ENCODE peak calls at places on chromosome 19, in four cellular contexts. I is K562, P is HepG2, V is GM12878. K is an unnamed sample.

GRCh38 chr19:14006085-14006765 is at the start of gene RFX1:
- DNase-seq in P (peak), V (peak), I (peak), K (peak)

GRCh38 chr19:4909172-4909896 is at the start of gene UHRF1:
- DNase-seq in V (no peak), P (peak), I (peak), K (peak)

GRCh38 chr19:39070888-39071287 is 13.3 kb upstream of the ACP7 start:
- DNase-seq in I (no peak), P (no peak), V (no peak), K (no peak)

GRCh38 chr19:33194527-33194883 is 375 bp downstream of the LRP3 start:
- DNase-seq in P (no peak), V (no peak), I (no peak), K (no peak)

GRCh38 chr19:39083983-39084731 is at the start of gene ACP7:
- DNase-seq in I (peak), P (no peak), V (no peak), K (no peak)

GRCh38 chr19:3095375-3096191 is 1.4 kb downstream of the GNA11 start:
- DNase-seq in P (peak), V (no peak), I (no peak), K (peak)

GRCh38 chr19:11090264-11091032 is 1.2 kb downstream of the LDLR start:
- DNase-seq in P (peak), V (peak), I (peak), K (peak)

GRCh38 chr19:49114630-49115363 is 627 bp downstream of the LIN7B start:
- DNase-seq in I (peak), V (no peak), P (peak), K (peak)

GRCh38 chr19:9323557-9323918 is 441 bp upstream of the ZNF559 start:
- DNase-seq in V (peak), I (peak), P (peak), K (peak)

GRCh38 chr19:49801966-49802661 is 11.0 kb downstream of the FUZ start:
- DNase-seq in I (peak), P (no peak), V (no peak), K (peak)

DNA sequence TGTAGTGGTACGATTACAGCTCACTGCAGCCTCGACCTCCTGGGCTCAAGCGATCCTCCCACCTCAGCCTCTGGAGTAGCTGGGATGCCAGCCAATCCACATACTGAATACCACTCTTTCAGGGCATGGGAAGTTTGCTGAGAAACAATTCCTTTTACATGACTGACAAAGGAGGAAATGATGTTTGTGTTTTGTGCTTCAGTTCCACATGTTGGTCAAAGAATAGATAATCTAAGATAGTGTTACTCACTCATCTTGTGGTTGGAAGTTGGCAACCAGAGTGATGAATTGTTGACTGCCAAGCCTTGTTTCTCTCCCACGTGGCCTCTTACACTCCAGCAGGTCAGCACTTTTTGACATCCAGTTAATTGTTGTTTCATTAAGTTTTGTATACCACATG is 7.6 kb downstream of the MBD3L2B start:
- DNase-seq in V (peak), I (no peak), P (no peak), K (no peak)
- TF ChIP-seq FOXK2 in V (no peak), I (no peak), P (no peak), K (no peak)

GRCh38 chr19:30202060-30202600 is 170.1 kb upstream of the ZNF536 start:
- DNase-seq in I (no peak), V (no peak), P (no peak), K (no peak)
- TF ChIP-seq FOXK2 in I (no peak), V (no peak), P (no peak), K (no peak)

GRCh38 chr19:17497149-17497798 is 14.2 kb upstream of the PGLS start:
- DNase-seq in P (no peak), I (no peak), V (no peak), K (no peak)
- TF ChIP-seq FOXK2 in P (no peak), I (no peak), V (no peak), K (no peak)

GRCh38 chr19:19460258-19460731 is 54.8 kb downstream of the GATAD2A start:
- DNase-seq in I (no peak), V (no peak), P (no peak), K (no peak)

GRCh38 chr19:19463348-19464117 is 51.8 kb downstream of the TSSK6 start:
- DNase-seq in I (no peak), V (no peak), P (no peak), K (no peak)

GRCh38 chr19:19460761-19461265 is 54.5 kb downstream of the TSSK6 start:
- DNase-seq in V (no peak), I (no peak), P (no peak), K (no peak)

GRCh38 chr19:19461306-19461670 is 54.1 kb downstream of the TSSK6 start:
- DNase-seq in I (no peak), P (no peak), V (no peak), K (no peak)

GRCh38 chr19:19461671-19462622 is 53.4 kb downstream of the TSSK6 start:
- DNase-seq in V (no peak), P (peak), I (peak), K (no peak)
- TF ChIP-seq FOXK2 in V (no peak), P (no peak), I (no peak), K (no peak)

GRCh38 chr19:17184381-17184841 is 30.7 kb upstream of the USE1 start:
- DNase-seq in P (no peak), I (no peak), V (no peak), K (no peak)
- TF ChIP-seq FOXK2 in P (no peak), I (no peak), V (no peak), K (no peak)

GRCh38 chr19:51257471-51257870 is 6.6 kb downstream of the SIGLECL1 start:
- DNase-seq in V (no peak), P (no peak), I (no peak), K (no peak)

GRCh38 chr19:51258761-51259160 is 7.9 kb downstream of the SIGLECL1 start:
- DNase-seq in V (no peak), P (no peak), I (no peak), K (no peak)

GRCh38 chr19:51258165-51258564 is 7.3 kb downstream of the SIGLECL1 start:
- DNase-seq in I (no peak), P (no peak), V (no peak), K (no peak)

GRCh38 chr19:51256053-51256682 is 5.3 kb downstream of the SIGLECL1 start:
- DNase-seq in I (no peak), P (no peak), V (no peak), K (no peak)

DNA sequence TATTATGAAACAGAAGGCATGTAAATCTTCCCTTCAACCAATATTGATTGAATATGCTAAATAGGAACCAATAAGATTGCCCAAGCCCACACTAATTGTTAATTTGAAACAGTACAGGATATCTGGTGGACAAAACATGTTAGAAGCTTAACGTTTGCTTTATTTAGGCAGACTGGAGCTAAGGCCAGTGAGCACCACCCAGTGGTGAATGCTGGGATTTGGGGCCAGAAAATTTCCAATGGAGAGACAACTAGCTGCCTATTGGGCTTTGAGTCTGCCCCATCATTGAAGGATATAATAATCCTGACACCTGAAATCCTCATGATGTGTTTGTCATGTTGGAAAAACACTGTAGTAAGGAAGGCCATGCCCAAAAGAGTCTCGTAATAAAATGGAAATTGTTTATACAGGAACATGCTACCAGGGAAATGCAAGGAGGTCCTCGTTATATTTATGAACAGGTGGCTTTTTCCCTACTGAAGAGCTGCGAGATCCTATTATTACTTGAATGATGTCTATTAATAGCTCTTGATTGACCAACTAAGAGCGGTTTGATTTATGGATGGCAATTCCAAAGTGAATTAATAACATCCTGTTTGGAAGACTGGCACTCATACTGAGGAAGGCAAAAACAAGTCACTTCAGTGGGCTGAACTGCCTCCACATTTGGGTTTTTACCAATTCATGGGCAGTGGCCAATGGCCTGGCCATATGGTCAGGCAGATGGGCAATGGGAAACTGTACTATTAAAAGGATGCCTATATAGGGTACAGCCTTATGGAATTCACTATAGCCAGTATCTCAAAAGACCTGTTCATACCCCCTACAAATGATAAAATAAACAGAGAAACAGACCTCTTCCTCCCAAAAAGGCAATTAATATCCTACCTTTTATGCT is 8.7 kb downstream of the SIGLECL1 start:
- DNase-seq in P (peak), I (peak), V (peak), K (peak)
- TF ChIP-seq FOXK2 in P (no peak), I (no peak), V (no peak), K (no peak)

DNA sequence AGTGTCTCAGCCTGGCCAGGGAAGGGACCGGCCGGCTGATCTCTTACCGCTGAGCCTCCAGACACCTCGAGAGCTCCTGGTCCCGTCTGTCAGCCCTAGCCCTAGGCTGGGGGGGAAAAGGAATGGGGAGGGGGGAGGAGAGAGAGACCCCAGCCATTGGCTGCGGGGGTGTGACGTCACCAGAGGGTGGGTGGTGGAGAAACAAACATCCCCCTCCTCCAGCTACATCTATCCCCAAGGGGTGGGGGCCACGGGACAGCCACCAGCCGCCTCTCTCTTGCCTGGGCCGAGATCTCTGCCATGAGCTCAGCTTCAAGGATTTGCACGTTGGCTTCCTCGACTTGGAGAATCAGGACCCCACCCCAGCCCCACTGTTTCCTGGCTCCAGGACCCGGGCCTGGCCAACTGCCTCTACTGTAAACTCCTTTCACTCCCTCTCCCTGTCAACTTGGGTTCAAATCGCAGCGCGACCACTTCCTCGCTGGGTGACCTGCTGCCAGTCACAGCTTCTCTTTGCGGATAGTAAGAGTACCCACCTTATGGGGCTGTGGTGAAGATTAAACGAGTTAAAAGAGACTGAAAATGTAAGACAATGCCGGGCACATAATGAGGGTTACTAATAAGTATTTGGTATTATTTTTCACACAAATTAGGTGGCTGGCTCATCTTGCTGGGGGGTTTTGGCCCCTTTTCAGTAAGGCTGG is at the start of gene PRX:
- DNase-seq in V (no peak), I (peak), P (no peak), K (no peak)
- TF ChIP-seq FOXK2 in V (no peak), I (no peak), P (no peak), K (no peak)

K was measured in HEK293T.